ENCODE peak calls at places on chromosome 17, in eight cellular contexts. W is pancreas, F is ascending aorta, I is BE2C, C is thoracic aorta, X is brain microvascular endothelial cell, K is colonic mucosa, O is AG09319. J is an unnamed sample.

GRCh38 chr17:61782683-61783082 is 80.6 kb downstream of the BRIP1 start:
- DNase-seq in W (no peak), F (no peak), I (no peak), C (no peak), X (no peak), K (no peak), O (no peak), J (no peak)

GRCh38 chr17:5986644-5987043 is 83.5 kb upstream of the WSCD1 start:
- DNase-seq in W (no peak), F (no peak), I (no peak), C (no peak), X (no peak), K (no peak), O (no peak), J (no peak)

GRCh38 chr17:4066210-4066609 is 76.6 kb downstream of the ZZEF1 start:
- DNase-seq in W (no peak), F (no peak), I (no peak), C (no peak), X (no peak), K (no peak), O (no peak), J (no peak)

GRCh38 chr17:32673964-32674363 is 187.2 kb downstream of the CDK5R1 start:
- DNase-seq in W (no peak), F (no peak), I (no peak), C (no peak), X (peak), K (no peak), O (no peak), J (no peak)

GRCh38 chr17:33802349-33803272 is 452.5 kb upstream of the CCL2 start:
- DNase-seq in W (no peak), F (no peak), I (no peak), C (no peak), X (no peak), K (no peak), O (no peak), J (no peak)

GRCh38 chr17:82815790-82816305 is 24.0 kb downstream of the ZNF750 start:
- DNase-seq in W (no peak), F (no peak), I (no peak), C (no peak), X (no peak), K (peak), O (no peak), J (no peak)

GRCh38 chr17:58337126-58337599 is 8.6 kb upstream of the TSPOAP1 start:
- DNase-seq in W (no peak), F (no peak), I (no peak), C (no peak), X (no peak), K (no peak), O (no peak), J (no peak)

GRCh38 chr17:12736526-12736925 is 52.8 kb upstream of the ARHGAP44 start:
- DNase-seq in W (no peak), F (no peak), I (no peak), C (no peak), X (no peak), K (no peak), O (no peak), J (no peak)

GRCh38 chr17:17666111-17666714 is 15.0 kb upstream of the RAI1 start:
- DNase-seq in W (no peak), F (no peak), I (no peak), C (no peak), X (peak), K (peak), O (no peak), J (no peak)

GRCh38 chr17:59716427-59716826 is 9.0 kb downstream of the VMP1 start:
- DNase-seq in W (no peak), F (no peak), I (no peak), C (no peak), X (no peak), K (no peak), O (no peak), J (no peak)

GRCh38 chr17:44916059-44916780 is 920 bp upstream of the GFAP start:
- DNase-seq in W (no peak), F (no peak), I (no peak), C (no peak), X (no peak), K (no peak), O (no peak), J (no peak)

DNA sequence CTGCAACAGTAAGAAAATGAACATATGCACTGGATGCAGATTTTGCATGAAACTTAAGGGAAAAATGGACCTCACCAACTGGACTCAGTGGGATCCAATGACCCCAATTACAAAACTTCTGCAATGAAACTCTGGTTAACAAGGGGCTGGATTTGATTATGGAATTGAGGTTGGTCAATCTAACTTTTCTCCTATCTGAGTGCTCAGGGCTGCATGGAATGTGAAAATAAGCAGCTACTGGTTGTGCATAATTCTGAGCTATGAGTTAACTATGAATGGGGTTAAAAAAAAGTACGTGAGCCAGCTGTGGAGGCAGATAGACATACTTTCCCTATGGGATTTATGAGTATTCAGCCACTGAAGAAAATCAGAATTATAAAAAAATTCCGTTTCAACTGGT is 9.2 kb downstream of the FAM20A start:
- DNase-seq in W (no peak), F (no peak), I (no peak), C (no peak), X (no peak), K (no peak), O (no peak), J (no peak)
- TF ChIP-seq CTCF in W (no peak), F (no peak), I (no peak), C (no peak), X (no peak), K (no peak), O (no peak), J (no peak)

DNA sequence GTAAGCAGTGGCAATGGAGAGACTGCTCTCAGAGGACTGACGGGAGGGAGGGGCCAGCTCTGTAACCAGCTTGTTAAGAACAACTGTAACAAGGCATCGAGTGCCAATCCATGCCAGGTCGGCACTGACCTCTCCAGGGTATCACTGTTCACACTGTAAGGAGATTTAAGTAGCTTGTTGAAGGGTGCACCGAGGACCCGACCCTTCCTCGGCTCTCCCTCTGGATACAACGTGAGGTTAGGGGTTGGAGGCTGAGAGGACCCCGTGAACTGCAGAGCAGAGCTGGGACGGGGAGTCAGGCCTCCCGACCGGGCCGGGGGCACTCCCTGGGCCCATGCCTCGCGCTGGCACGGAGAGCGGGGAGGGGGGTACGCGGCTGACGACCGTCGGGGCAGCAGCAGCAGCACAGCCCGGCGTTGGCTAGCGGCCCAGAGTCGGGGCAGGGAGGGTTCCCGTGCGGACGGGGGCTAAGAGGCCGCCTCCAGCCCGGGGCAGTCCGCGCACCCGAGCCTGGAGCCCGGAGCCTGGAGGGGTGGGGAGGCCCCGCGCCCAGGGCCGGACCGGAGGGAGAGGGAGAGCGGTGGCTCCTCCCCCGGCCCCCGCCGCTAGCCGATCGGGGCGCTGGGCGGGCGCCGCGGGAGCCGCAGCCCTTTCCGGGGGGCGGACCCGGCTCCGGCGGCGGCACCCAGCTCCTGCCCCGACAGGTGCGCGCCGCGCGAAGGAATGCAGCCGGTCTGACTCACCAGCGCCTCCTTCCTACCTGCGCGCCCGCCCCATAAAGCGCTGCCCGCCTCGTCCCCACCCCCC is at the start of gene ITGB4:
- DNase-seq in W (peak), F (no peak), I (no peak), C (no peak), X (no peak), K (peak), O (no peak), J (no peak)
- TF ChIP-seq CTCF in W (no peak), F (no peak), I (no peak), C (no peak), X (no peak), K (no peak), O (no peak), J (no peak)

GRCh38 chr17:66682293-66682692 is 152.6 kb upstream of the CACNG5 start:
- DNase-seq in W (no peak), F (no peak), I (no peak), C (no peak), X (no peak), K (no peak), O (no peak), J (no peak)
- TF ChIP-seq CTCF in W (no peak), F (no peak), I (no peak), C (no peak), X (no peak), K (no peak), O (no peak), J (no peak)

GRCh38 chr17:62965149-62965648 is 836 bp upstream of the TANC2 start:
- DNase-seq in W (no peak), F (no peak), I (no peak), C (no peak), X (no peak), K (no peak), O (no peak), J (no peak)

GRCh38 chr17:62965649-62966425 is at the start of gene TANC2:
- DNase-seq in W (peak), F (peak), I (peak), C (peak), X (peak), K (peak), O (peak), J (peak)

GRCh38 chr17:62966426-62967110 is 533 bp downstream of the TANC2 start:
- DNase-seq in W (peak), F (no peak), I (peak), C (no peak), X (peak), K (peak), O (no peak), J (no peak)

GRCh38 chr17:62968445-62968923 is 2.4 kb downstream of the TANC2 start:
- DNase-seq in W (peak), F (no peak), I (peak), C (no peak), X (peak), K (peak), O (peak), J (no peak)

DNA sequence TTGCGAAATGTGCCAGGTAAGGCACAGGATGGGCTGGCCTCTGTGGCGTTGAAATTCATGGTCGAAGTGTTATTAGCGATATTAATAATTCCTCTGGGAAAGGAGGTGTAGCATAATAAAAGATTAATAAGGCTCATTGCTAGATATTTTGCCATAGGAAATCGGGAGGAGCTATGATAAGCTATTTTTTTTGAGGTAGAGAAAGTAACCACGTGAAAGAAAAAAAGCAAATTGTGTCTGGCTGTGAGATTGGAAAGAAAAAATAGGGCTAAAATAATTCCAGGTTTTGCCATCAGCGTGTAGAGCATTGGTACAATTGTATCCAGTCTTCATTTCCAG is 1.0 kb downstream of the TANC2 start:
- DNase-seq in W (no peak), F (no peak), I (no peak), C (no peak), X (no peak), K (no peak), O (no peak), J (no peak)
- TF ChIP-seq CTCF in W (no peak), F (no peak), I (no peak), C (no peak), X (no peak), K (no peak), O (no peak), J (no peak)

GRCh38 chr17:50848039-50848438 is 12.7 kb downstream of the WFIKKN2 start:
- DNase-seq in W (no peak), F (no peak), I (no peak), C (no peak), X (no peak), K (no peak), O (no peak), J (no peak)
- TF ChIP-seq CTCF in W (no peak), F (no peak), I (no peak), C (no peak), X (no peak), K (no peak), O (no peak), J (no peak)

GRCh38 chr17:1487939-1488825 is 4.3 kb downstream of the MYO1C start:
- DNase-seq in W (peak), F (peak), I (peak), C (no peak), X (peak), K (peak), O (peak), J (peak)
- TF ChIP-seq CTCF in W (no peak), F (peak), I (no peak), C (peak), X (peak), K (no peak), O (no peak), J (no peak)

GRCh38 chr17:38604479-38605229 is 1.1 kb downstream of the SRCIN1 start:
- DNase-seq in W (no peak), F (no peak), I (peak), C (no peak), X (no peak), K (no peak), O (no peak), J (no peak)
- TF ChIP-seq CTCF in W (no peak), F (no peak), I (peak), C (no peak), X (peak), K (no peak), O (no peak), J (no peak)

GRCh38 chr17:77771145-77771544 is 187.4 kb upstream of the TNRC6C start:
- DNase-seq in W (no peak), F (no peak), I (no peak), C (no peak), X (no peak), K (no peak), O (no peak), J (no peak)

GRCh38 chr17:77771587-77771986 is 186.9 kb upstream of the TNRC6C start:
- DNase-seq in W (no peak), F (no peak), I (no peak), C (no peak), X (no peak), K (no peak), O (no peak), J (no peak)

GRCh38 chr17:77769762-77770161 is 188.7 kb upstream of the TNRC6C start:
- DNase-seq in W (no peak), F (no peak), I (no peak), C (no peak), X (no peak), K (no peak), O (no peak), J (no peak)

GRCh38 chr17:77769215-77769614 is 189.3 kb upstream of the TNRC6C start:
- DNase-seq in W (no peak), F (no peak), I (no peak), C (no peak), X (no peak), K (no peak), O (no peak), J (no peak)

DNA sequence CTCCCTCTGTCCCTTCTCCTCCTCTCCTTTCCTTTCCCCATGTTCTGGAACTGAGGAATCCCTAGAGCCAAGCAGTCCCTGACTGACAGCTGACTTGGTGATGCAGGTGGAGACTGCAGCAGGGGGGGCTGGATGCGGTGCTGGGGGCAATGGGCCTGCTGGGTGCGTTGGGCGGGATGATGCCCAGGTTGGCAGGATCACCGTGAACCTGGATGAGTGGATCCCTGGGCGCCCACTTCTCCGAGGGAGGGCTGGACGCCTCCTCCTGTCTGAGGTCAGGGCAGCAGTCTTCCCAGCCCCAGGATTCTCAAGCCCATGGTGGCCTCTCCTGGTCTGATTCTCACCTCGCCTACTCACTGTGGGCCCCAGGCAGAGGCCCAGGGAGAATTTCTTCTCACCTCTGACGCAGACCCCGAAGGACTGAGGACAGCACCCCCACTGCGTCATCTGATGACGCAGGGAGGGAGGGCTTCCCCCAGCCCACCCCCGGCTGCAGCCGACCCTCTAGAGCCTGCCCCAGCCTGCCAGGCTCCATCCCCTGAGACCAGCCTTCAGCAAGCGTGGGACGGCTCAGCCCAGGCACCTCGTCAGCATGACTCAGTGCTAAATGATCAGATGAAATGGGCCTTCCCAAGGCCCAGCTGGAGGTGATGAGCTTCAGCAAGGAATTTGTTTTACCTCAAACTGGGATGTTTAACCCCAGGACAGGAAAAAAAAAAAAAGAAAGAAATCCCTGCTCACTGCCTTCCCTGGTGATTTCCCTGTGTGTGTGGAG is 188.0 kb upstream of the TNRC6C start:
- DNase-seq in W (no peak), F (no peak), I (peak), C (no peak), X (peak), K (no peak), O (no peak), J (no peak)
- TF ChIP-seq CTCF in W (no peak), F (no peak), I (no peak), C (no peak), X (no peak), K (no peak), O (no peak), J (no peak)

GRCh38 chr17:42908872-42909700 is 8.5 kb downstream of the G6PC1 start:
- DNase-seq in W (no peak), F (no peak), I (no peak), C (no peak), X (no peak), K (no peak), O (no peak), J (no peak)
- TF ChIP-seq CTCF in W (no peak), F (no peak), I (no peak), C (no peak), X (no peak), K (no peak), O (no peak), J (no peak)

J was measured in omental fat pad.